ENCODE peak calls at places on chromosomes 5 and 9, in five cellular contexts. D, R, M, N and T are unnamed samples.

GRCh38 chr9:126347093-126347492 is 20.5 kb downstream of the MVB12B start:
- DNase-seq in D (no peak), R (no peak), M (no peak), N (no peak), T (no peak)

GRCh38 chr9:106590759-106591505 is 272.0 kb upstream of the ZNF462 start:
- DNase-seq in D (no peak), R (no peak), M (no peak), N (no peak), T (no peak)

GRCh38 chr5:157778121-157778805 is 34.8 kb downstream of the LSM11 start:
- DNase-seq in D (no peak), R (peak; percentile 6), M (no peak), N (no peak), T (no peak)

GRCh38 chr9:136899196-136899595 is 12.9 kb downstream of the TRAF2 start:
- DNase-seq in D (no peak), R (no peak), M (no peak), N (no peak), T (no peak)

GRCh38 chr5:63743096-63743798 is 219.0 kb downstream of the HTR1A start:
- DNase-seq in D (no peak), R (no peak), M (no peak), N (no peak), T (no peak)

GRCh38 chr9:71524996-71525580 is 243.2 kb downstream of the CEMIP2 start:
- DNase-seq in D (no peak), R (no peak), M (no peak), N (no peak), T (no peak)

GRCh38 chr5:139658928-139659667 is 10.9 kb downstream of the CXXC5 start:
- DNase-seq in D (peak; percentile 59), R (peak; percentile 77), M (peak; percentile 66), N (no peak), T (peak; percentile 87)

GRCh38 chr5:143074414-143074996 is 304.3 kb downstream of the ARHGAP26 start:
- DNase-seq in D (no peak), R (peak; percentile 73), M (no peak), N (no peak), T (no peak)

GRCh38 chr9:124790301-124790700 is 13.4 kb downstream of the OLFML2A start:
- DNase-seq in D (no peak), R (no peak), M (no peak), N (peak; percentile 21), T (peak; percentile 54)

GRCh38 chr5:167555771-167556170 is 735.7 kb upstream of the WWC1 start:
- DNase-seq in D (no peak), R (no peak), M (no peak), N (no peak), T (no peak)

GRCh38 chr9:134237630-134238265 is 73.4 kb upstream of the RNU6ATAC start:
- DNase-seq in D (no peak), R (no peak), M (no peak), N (no peak), T (no peak)

GRCh38 chr9:134235366-134235765 is 71.0 kb upstream of the RNU6ATAC start:
- DNase-seq in D (no peak), R (no peak), M (no peak), N (no peak), T (no peak)

GRCh38 chr9:134236001-134236421 is 71.6 kb upstream of the RNU6ATAC start:
- DNase-seq in D (no peak), R (no peak), M (no peak), N (no peak), T (no peak)

GRCh38 chr9:134239130-134239888 is 74.9 kb upstream of the RNU6ATAC start:
- DNase-seq in D (no peak), R (no peak), M (no peak), N (no peak), T (no peak)

GRCh38 chr9:134236935-134237629 is 72.7 kb upstream of the RNU6ATAC start:
- DNase-seq in D (no peak), R (no peak), M (no peak), N (no peak), T (no peak)
- H3K4me3 ChIP-seq in D (no peak overlapping the region), R (no peak overlapping the region), M (no peak overlapping the region), N (no peak overlapping the region), T (no peak overlapping the region)

GRCh38 chr5:170633235-170634041 is 129.6 kb downstream of the KCNIP1 start:
- DNase-seq in D (peak; percentile 36), R (peak; percentile 65), M (peak; percentile 39), N (peak; percentile 86), T (peak; percentile 81)
- TF ChIP-seq CTCF in D (peak; percentile 35), R (no peak), M (no peak), N (no peak), T (peak; percentile 5)

GRCh38 chr9:6632516-6633328 is 12.8 kb downstream of the GLDC start:
- DNase-seq in D (no peak), R (no peak), M (no peak), N (no peak), T (no peak)
- H3K4me3 ChIP-seq in D (no peak overlapping the region), R (no peak overlapping the region), M (no peak overlapping the region), N (no peak overlapping the region), T (no peak overlapping the region)

DNA sequence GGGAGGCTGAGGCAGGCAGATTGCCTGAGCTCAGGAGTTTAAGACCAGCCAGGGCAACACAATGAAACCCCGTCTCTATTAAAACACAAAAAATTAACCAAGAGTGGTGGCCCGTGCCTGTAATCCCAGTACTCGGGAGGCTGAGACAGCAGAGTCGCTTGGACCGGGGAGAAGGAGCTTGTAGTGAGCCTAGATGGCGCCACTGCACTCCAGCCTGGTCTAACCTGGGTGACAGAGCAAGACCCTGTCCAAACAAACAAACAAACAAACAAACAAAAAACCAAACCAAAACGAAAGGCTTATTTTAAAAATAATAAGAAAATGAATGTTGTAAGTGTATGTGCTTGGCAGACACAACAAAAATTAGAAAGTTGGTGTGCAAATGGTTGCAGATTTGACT is 536.3 kb upstream of the PTPRD start:
- DNase-seq in D (no peak), R (no peak), M (no peak), N (no peak), T (no peak)
- TF ChIP-seq CTCF in D (no peak), R (no peak), M (no peak), N (no peak), T (no peak)

GRCh38 chr5:95957804-95958203 is 3.8 kb downstream of the ELL2 start:
- DNase-seq in D (no peak), R (no peak), M (no peak), N (no peak), T (no peak)

GRCh38 chr5:95958308-95959014 is 3.2 kb downstream of the ELL2 start:
- DNase-seq in D (no peak), R (peak; percentile 54), M (no peak), N (no peak), T (no peak)

GRCh38 chr5:95956900-95957293 is 4.8 kb downstream of the ELL2 start:
- DNase-seq in D (no peak), R (no peak), M (no peak), N (no peak), T (no peak)

GRCh38 chr5:95954716-95955115 is 6.9 kb downstream of the ELL2 start:
- DNase-seq in D (no peak), R (peak; percentile 73), M (no peak), N (no peak), T (no peak)

DNA sequence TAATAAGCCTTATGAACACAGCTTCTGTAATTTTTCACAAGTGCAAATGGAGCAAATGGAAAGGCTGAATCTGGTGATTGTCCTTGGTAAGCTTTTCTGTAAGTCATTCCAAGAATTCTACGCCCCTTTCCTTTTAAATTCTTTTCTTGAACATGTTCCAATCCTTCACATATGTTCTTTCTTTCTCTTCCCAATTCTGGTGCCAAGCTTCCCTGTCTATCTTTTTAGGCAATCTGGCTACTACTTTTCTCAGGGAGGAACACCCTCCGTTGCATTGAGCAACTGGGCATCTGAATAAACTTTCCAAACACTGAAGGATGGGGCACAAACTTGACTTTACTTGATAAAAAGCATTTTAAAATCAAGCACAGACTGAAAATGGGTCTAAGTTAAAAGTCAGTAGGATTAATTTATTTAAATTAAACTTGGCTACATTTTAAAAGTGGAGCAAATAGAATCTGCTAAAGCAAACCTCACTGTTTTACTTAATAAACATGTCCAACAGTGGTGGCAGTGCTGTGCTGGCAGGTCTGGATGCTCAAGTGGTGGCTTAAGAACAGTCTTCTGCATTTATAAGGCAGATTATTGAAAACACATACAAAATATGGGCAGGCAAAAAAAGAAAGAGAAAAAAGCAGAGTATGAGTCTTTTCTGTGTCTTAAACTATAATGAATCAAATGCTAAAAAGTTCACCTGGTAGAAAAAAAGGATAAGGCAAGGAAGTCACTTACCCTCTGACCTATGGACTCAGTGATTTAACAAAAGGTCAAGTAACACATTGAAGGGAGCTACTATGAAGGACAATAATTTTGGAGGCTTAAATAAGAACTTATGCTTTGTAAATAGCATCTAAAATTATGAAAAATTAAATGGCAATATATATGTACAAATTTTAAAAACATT is 5.4 kb downstream of the ELL2 start:
- DNase-seq in D (no peak), R (no peak), M (no peak), N (no peak), T (no peak)
- H3K4me3 ChIP-seq in D (no peak overlapping the region), R (peak overlapping the region; percentile 99), M (no peak overlapping the region), N (no peak overlapping the region), T (peak overlapping the region; percentile 98)

GRCh38 chr5:50440651-50441478 is at the start of gene EMB:
- DNase-seq in D (peak; percentile 68), R (no peak), M (peak; percentile 64), N (peak; percentile 62), T (no peak)
- TF ChIP-seq CTCF in D (peak; percentile 20), R (no peak), M (peak; percentile 9), N (no peak), T (no peak)